ENCODE peak calls at places on chromosomes 4 and X, in six cellular contexts. H is right lobe of liver; T is GM23248; C is IMR-90; V is prostate gland; N is CD4-positive, CD25-positive, alpha-beta regulatory T cell. Q is an unnamed sample.

GRCh38 chr4:74391890-74392478 is 27.0 kb downstream of the EREG start:
- DNase-seq in C (no peak), V (no peak), N (no peak), T (no peak), H (no peak), Q (no peak)

GRCh38 chr4:82780398-82781231 is 18.0 kb downstream of the SCD5 start:
- DNase-seq in H (peak; percentile 74), T (peak; percentile 45), C (peak; percentile 59), N (no peak), V (peak; percentile 49), Q (peak; percentile 98)

GRCh38 chr4:102263024-102263787 is 82.1 kb downstream of the SLC39A8 start:
- DNase-seq in V (peak; percentile 38), N (no peak), T (peak; percentile 57), H (no peak), C (peak; percentile 28), Q (no peak)

GRCh38 chr4:168440442-168441264 is 39.6 kb downstream of the DDX60L start:
- DNase-seq in N (no peak), T (peak; percentile 61), V (no peak), C (peak; percentile 62), H (no peak), Q (no peak)

GRCh38 chr4:56158483-56158882 is 209.7 kb downstream of the CEP135 start:
- DNase-seq in H (no peak), T (no peak), V (no peak), N (no peak), C (no peak), Q (no peak)

GRCh38 chr4:110586137-110586850 is 36.6 kb downstream of the PITX2 start:
- DNase-seq in V (no peak), H (no peak), T (peak; percentile 87), N (no peak), C (peak; percentile 69), Q (no peak)

GRCh38 chr4:73523126-73523525 is 41.6 kb downstream of the AFM start:
- DNase-seq in H (no peak), N (no peak), T (no peak), V (no peak), C (no peak), Q (no peak)

GRCh38 chr4:139767168-139767567 is 101.5 kb downstream of the MGST2 start:
- DNase-seq in H (no peak), C (no peak), N (no peak), T (peak; percentile 86), V (no peak), Q (no peak)

GRCh38 chr4:157204634-157205244 is 15.8 kb upstream of the GRIA2 start:
- DNase-seq in V (no peak), T (peak; percentile 8), N (no peak), C (peak; percentile 1), H (no peak), Q (no peak)

GRCh38 chr4:47643845-47644244 is 158.8 kb downstream of the ATP10D start:
- DNase-seq in V (no peak), C (no peak), N (no peak), H (no peak), T (no peak), Q (no peak)

DNA sequence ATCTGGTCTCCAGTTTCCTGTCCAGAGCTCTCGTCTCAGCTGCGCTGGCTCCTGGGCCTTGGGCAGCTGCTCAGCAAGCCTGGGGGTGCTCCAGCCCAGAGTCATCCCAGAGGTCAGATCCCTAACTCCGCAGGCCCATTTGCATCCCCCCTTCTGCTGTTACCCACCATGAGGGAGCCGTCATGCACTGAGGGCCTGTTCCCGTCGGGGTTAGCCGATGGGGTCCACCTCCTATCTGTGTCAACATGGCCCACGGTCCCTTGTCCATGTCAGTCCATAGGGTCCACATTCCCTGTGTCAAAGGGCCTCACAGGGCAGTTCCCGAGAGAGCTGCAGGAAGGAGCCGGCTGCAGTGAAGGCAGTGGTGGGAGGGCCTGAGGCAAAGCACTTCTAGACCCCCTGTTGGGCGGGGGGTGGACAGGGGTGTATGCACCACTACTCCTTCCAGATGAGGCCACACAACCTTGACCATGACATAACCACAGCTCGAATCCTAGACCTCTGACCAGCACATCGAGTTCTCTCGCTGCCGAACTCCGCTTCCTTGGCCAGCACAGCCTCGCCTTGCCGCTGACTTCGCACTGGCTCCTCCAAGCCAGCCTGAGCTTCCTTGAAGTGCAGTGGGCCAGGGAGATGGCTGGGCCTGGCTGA is 24.9 kb downstream of the WDR1 start:
- DNase-seq in N (no peak), V (no peak), H (peak; percentile 51), T (no peak), C (no peak), Q (no peak)
- H3K4me1 ChIP-seq in N (peaks cover 54% of the 10 kb centered on the region), V (no peaks in the 10 kb centered on the region), H (no peaks in the 10 kb centered on the region), T (peaks cover 45% of the 10 kb centered on the region), C (peaks cover 39% of the 10 kb centered on the region), Q (peaks cover 28% of the 10 kb centered on the region)

GRCh38 chr4:4664234-4664633 is 122.4 kb upstream of the STX18 start:
- DNase-seq in N (no peak), T (no peak), H (no peak), C (no peak), V (no peak), Q (no peak)

GRCh38 chr4:4662230-4662629 is 120.4 kb upstream of the STX18 start:
- DNase-seq in N (no peak), T (no peak), C (no peak), V (no peak), H (no peak), Q (no peak)

GRCh38 chr4:4659871-4660651 is 118.2 kb upstream of the STX18 start:
- DNase-seq in T (peak; percentile 95), H (no peak), C (peak; percentile 94), V (no peak), N (no peak), Q (no peak)

GRCh38 chr4:4666187-4666586 is 124.3 kb upstream of the STX18 start:
- DNase-seq in N (no peak), H (no peak), C (no peak), V (no peak), T (no peak), Q (no peak)

DNA sequence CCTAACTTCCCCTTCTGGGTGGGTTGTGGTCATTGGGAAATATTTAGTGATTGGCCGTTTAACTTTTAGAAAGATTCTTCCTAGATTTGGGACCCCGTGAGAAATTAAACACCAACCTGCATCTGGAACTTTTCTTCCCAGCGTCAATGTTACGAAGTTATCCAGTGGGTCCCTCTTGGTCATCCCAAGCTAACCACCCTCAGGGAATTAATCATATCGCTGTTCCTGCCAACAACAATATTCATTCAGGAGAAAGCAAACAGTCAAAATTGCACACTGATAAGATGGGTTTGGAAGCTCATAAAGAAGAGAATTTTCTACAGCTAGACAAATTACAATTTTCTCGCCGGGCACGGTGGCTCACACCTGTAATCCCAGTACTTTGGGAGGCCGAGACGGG is 121.2 kb upstream of the STX18 start:
- DNase-seq in N (no peak), T (peak; percentile 53), H (no peak), V (no peak), C (peak; percentile 64), Q (no peak)
- H3K4me1 ChIP-seq in N (no peaks in the 10 kb centered on the region), T (peaks cover 34% of the 10 kb centered on the region), H (no peaks in the 10 kb centered on the region), V (no peaks in the 10 kb centered on the region), C (peaks cover 15% of the 10 kb centered on the region), Q (no peaks in the 10 kb centered on the region)

GRCh38 chrX:8726031-8726652 is 5.8 kb downstream of the ANOS1 start:
- DNase-seq in T (peak; percentile 18), C (no peak), H (no peak), V (no peak), N (no peak), Q (peak; percentile 6)
- H3K4me1 ChIP-seq in T (no peaks in the 10 kb centered on the region), C (no peaks in the 10 kb centered on the region), H (no peaks in the 10 kb centered on the region), V (no peaks in the 10 kb centered on the region), N (no peaks in the 10 kb centered on the region), Q (peaks cover 7% of the 10 kb centered on the region)

DNA sequence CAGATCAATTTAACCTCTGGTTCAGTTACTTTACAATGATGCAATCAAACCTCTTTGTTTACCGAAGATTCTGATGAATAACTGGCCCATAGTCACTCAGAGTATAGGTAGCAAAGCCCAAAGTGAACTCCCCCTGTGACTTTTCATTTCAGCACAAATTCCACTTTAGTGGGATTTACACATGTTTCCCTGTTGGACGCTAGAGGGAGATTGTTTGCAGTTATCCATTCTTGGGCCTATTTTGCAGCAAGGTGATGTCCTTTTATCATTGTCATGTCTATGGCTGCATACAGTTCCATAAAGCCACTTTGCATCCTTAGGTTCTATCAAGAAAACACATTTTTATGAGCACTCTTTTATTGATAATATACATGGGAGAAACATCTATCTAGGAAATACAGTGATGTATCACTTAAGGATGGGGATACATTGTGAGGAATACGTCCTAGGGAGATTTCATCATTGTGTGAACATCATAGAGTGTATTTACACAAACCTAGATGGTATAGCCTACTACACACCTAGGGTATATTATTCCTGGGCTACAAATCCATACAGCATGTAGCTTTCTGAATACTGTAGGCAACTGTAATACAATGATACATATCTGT is 14.5 kb upstream of the DKK2 start:
- DNase-seq in T (peak; percentile 44), C (peak; percentile 10), H (no peak), N (no peak), V (no peak), Q (no peak)
- H3K4me1 ChIP-seq in T (no peaks in the 10 kb centered on the region), C (no peaks in the 10 kb centered on the region), H (no peaks in the 10 kb centered on the region), N (no peaks in the 10 kb centered on the region), V (no peaks in the 10 kb centered on the region), Q (no peaks in the 10 kb centered on the region)

GRCh38 chr4:8203817-8204216 is 4.7 kb downstream of the SH3TC1 start:
- DNase-seq in V (no peak), N (no peak), H (no peak), C (no peak), T (no peak), Q (no peak)

GRCh38 chr4:8201341-8201781 is 2.3 kb downstream of the SH3TC1 start:
- DNase-seq in C (no peak), N (peak; percentile 16), H (no peak), V (no peak), T (no peak), Q (peak; percentile 26)

GRCh38 chr4:8204576-8205227 is 5.6 kb downstream of the SH3TC1 start:
- DNase-seq in N (no peak), T (no peak), H (no peak), C (no peak), V (no peak), Q (no peak)

GRCh38 chr4:8202108-8202507 is 3.0 kb downstream of the SH3TC1 start:
- DNase-seq in H (no peak), V (no peak), N (no peak), T (no peak), C (no peak), Q (no peak)

DNA sequence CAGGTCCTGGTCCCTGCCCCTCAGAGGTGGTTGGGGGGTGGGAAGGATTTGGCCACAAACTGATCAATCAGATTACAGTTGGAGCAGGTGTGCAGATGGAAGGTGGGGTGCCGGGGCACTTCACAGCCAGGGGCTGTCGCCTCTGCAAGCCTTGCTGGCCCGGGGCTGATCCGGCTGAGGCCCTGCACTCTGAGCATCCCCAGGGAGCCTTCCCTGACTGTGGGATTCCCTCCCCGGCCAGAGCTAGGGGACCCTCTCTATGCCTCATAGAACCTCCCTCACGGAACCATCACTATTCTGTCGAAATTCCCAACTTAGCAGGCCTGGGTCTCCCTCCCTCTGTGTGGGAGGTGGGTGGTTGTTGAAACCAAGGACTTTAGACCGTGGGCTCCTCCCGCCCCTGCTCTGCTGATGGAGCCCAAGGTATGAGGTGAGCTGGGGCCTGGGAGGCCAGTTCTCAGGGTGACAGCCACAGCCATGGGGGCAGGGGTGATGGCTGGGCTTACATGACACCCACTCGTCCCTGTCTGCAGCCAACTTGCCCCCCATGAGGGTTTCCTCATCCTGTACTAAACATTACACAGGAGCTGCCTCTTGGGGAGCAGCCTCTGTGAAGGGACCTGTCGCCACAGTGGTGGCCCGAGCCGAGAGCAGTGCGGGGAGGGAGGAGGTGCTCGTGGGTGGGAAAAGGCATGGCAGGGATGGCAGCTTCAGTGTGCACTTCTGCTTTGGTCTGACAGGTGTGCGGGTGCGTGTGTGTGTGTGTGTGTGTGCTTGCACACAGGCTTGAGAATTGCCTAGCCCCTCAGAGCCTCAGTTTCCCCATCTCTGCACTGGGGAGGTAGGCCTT is 3.7 kb downstream of the SH3TC1 start:
- DNase-seq in C (no peak), H (no peak), T (no peak), N (no peak), V (no peak), Q (no peak)
- H3K4me1 ChIP-seq in C (peaks cover 17% of the 10 kb centered on the region), H (no peaks in the 10 kb centered on the region), T (peaks cover 8% of the 10 kb centered on the region), N (peaks cover 58% of the 10 kb centered on the region), V (peaks cover 26% of the 10 kb centered on the region), Q (peaks cover 34% of the 10 kb centered on the region)